ENCODE peak calls at places on chromosomes 11 and 22, in seven cellular contexts. X is endothelial cell of umbilical vein, V is lower leg skin, D is HCT116, Y is stomach, E is NB4, S is right lobe of liver. R is an unnamed sample.

GRCh38 chr11:128157423-128158298 is 429.7 kb downstream of the ETS1 start:
- DNase-seq in X (peak), V (no peak), D (peak), Y (no peak), E (peak), S (no peak), R (peak)

GRCh38 chr22:37505565-37505964 is 13.7 kb downstream of the CARD10 start:
- DNase-seq in X (no peak), V (no peak), D (no peak), Y (no peak), E (no peak), S (no peak), R (no peak)

GRCh38 chr11:128481135-128481534 is 106.2 kb downstream of the ETS1 start:
- DNase-seq in X (no peak), V (no peak), D (no peak), Y (no peak), E (peak), S (no peak), R (no peak)

GRCh38 chr11:20364412-20364792 is 888 bp downstream of the HTATIP2 start:
- DNase-seq in X (no peak), V (no peak), D (no peak), Y (no peak), E (no peak), S (no peak), R (peak)

GRCh38 chr11:95299078-95299611 is 68.1 kb upstream of the SESN3 start:
- DNase-seq in X (no peak), V (no peak), D (no peak), Y (no peak), E (no peak), S (no peak), R (no peak)

GRCh38 chr11:93225642-93226041 is 27.9 kb upstream of the SLC36A4 start:
- DNase-seq in X (peak), V (no peak), D (peak), Y (no peak), E (peak), S (no peak), R (peak)

GRCh38 chr11:90218606-90219005 is 4.2 kb downstream of the CHORDC1 start:
- DNase-seq in X (no peak), V (no peak), D (no peak), Y (no peak), E (peak), S (no peak), R (no peak)

GRCh38 chr22:24107668-24108067 is 73.6 kb upstream of the SUSD2 start:
- DNase-seq in X (peak), V (peak), D (no peak), Y (peak), E (no peak), S (peak), R (no peak)

GRCh38 chr11:70707821-70708220 is 309.5 kb downstream of the CTTN start:
- DNase-seq in X (no peak), V (no peak), D (no peak), Y (no peak), E (no peak), S (no peak), R (no peak)

GRCh38 chr22:30425616-30426394 is at the start of gene MTFP1:
- DNase-seq in X (peak), V (peak), D (no peak), Y (peak), E (peak), S (peak), R (peak)

GRCh38 chr11:104728927-104729326 is 169.3 kb downstream of the CASP12 start:
- DNase-seq in X (no peak), V (no peak), D (no peak), Y (no peak), E (no peak), S (no peak), R (no peak)

DNA sequence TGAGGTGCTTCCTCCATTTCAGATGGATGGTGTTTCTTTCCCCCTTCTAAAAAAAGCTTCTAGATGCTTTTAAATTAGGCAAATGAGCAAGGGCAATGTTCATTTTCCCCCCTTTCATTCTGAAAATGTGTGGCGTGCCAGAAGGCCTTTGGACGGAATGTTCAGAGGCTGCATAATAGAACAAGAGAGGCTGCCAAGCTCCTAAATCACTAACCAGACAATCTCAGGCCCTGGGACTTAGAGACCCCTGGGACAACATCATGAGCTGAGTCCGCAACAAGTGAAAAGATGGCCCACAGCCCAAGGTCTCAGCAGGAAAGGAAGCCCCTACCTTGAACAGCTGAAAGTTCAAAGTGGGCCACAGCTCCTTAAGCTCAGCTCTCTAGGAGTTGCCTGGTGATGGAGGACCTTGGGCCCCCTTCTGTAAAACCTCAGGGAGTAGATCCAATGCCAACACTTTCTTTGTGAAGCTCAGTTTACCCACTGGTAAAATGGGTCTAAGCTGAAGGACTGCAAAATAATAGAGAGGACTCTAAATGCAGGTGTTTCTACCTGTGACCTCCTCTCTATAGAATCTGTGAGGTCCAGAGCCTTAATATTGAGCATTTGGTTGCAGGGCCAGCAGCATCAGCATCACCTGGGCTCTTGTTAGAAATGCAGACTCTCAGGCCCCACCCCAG is 144.0 kb downstream of the FBXO7 start:
- DNase-seq in X (no peak), V (no peak), D (no peak), Y (no peak), E (no peak), S (peak), R (no peak)
- TF ChIP-seq POLR2A in X (no peak), V (no peak), D (no peak), Y (no peak), E (no peak), S (no peak), R (no peak)

DNA sequence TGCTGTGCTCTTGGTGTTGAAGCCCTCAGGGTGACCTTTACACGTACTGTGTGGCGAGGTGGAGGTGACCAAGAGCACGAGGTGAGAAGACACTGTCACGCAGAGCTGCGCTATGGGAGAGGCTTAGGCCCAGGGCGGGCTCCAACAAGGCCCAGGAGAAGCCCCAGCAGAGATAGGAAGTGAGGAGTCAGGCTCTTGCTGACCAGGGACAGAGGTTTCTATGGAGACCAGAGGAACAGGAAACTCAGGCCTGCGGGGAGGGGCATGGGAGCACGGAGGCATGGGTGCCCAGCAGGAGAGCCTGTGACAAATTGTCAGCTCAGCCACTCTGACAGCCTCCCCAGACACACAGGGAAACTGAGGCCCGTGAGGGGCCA is 15.8 kb downstream of the DGKZ start:
- DNase-seq in X (peak), V (peak), D (no peak), Y (peak), E (peak), S (peak), R (peak)
- TF ChIP-seq POLR2A in X (no peak), V (no peak), D (no peak), Y (no peak), E (no peak), S (no peak), R (no peak)

GRCh38 chr11:18699269-18699596 is 654 bp downstream of the TMEM86A start:
- DNase-seq in X (no peak), V (no peak), D (no peak), Y (no peak), E (no peak), S (no peak), R (no peak)

GRCh38 chr11:18700375-18700774 is 1.8 kb downstream of the TMEM86A start:
- DNase-seq in X (no peak), V (no peak), D (no peak), Y (no peak), E (no peak), S (no peak), R (no peak)

GRCh38 chr11:18697581-18697980 is 998 bp upstream of the TMEM86A start:
- DNase-seq in X (no peak), V (no peak), D (no peak), Y (no peak), E (no peak), S (no peak), R (no peak)

GRCh38 chr11:18699848-18700261 is 1.3 kb downstream of the TMEM86A start:
- DNase-seq in X (no peak), V (no peak), D (no peak), Y (no peak), E (no peak), S (no peak), R (no peak)

GRCh38 chr11:18698341-18699268 is at the start of gene TMEM86A:
- DNase-seq in X (peak), V (peak), D (peak), Y (peak), E (peak), S (peak), R (peak)
- TF ChIP-seq POLR2A in X (peak), V (no peak), D (no peak), Y (no peak), E (no peak), S (peak), R (no peak)

GRCh38 chr11:68297812-68298658 is 14.4 kb upstream of the LRP5 start:
- DNase-seq in X (peak), V (peak), D (peak), Y (peak), E (peak), S (peak), R (peak)
- TF ChIP-seq POLR2A in X (no peak), V (no peak), D (no peak), Y (no peak), E (no peak), S (peak), R (no peak)